ENCODE peak calls at places on chromosome 6, in ten cellular contexts. E is dorsolateral prefrontal cortex; N is SK-N-SH; D is psoas muscle; Q is astrocyte of the spinal cord; G is CD8-positive, alpha-beta T cell; V is mammary epithelial cell; H is tibial artery; R is CD8-positive, alpha-beta memory T cell; W is left lung. T is an unnamed sample.

GRCh38 chr6:88964509-88964908 is 1.1 kb upstream of the RNGTT start:
- DNase-seq in E (no peak), N (no peak), D (no peak), Q (no peak), G (no peak), V (no peak), H (no peak), R (no peak), W (no peak), T (no peak)

GRCh38 chr6:43622541-43622940 is 6.5 kb downstream of the GTPBP2 start:
- DNase-seq in E (no peak), N (no peak), D (peak; percentile 29), Q (no peak), G (no peak), V (no peak), H (no peak), R (no peak), W (peak; percentile 46), T (no peak)

GRCh38 chr6:37587776-37588744 is 88.4 kb upstream of the CCDC167 start:
- DNase-seq in E (no peak), N (no peak), D (no peak), Q (no peak), G (no peak), V (no peak), H (no peak), R (no peak), W (peak; percentile 44), T (no peak)

GRCh38 chr6:71082033-71082620 is 125.3 kb upstream of the B3GAT2 start:
- DNase-seq in E (no peak), N (no peak), D (no peak), Q (peak; percentile 37), G (no peak), V (no peak), H (no peak), R (no peak), W (no peak), T (no peak)

GRCh38 chr6:111573118-111573883 is 32.4 kb downstream of the TRAF3IP2 start:
- DNase-seq in E (no peak), N (no peak), D (no peak), Q (peak; percentile 83), G (no peak), V (peak; percentile 91), H (no peak), R (no peak), W (no peak), T (no peak)

GRCh38 chr6:142913511-142914047 is 31.4 kb downstream of the HIVEP2 start:
- DNase-seq in E (no peak), N (no peak), D (no peak), Q (no peak), G (peak; percentile 39), V (no peak), H (no peak), R (peak; percentile 43), W (no peak), T (peak; percentile 72)

GRCh38 chr6:108039681-108040080 is 34.9 kb downstream of the OSTM1 start:
- DNase-seq in E (no peak), N (no peak), D (no peak), Q (no peak), G (no peak), V (no peak), H (no peak), R (no peak), W (no peak), T (no peak)

GRCh38 chr6:117149324-117149723 is 116.0 kb upstream of the VGLL2 start:
- DNase-seq in E (no peak), N (no peak), D (no peak), Q (no peak), G (no peak), V (no peak), H (no peak), R (no peak), W (no peak), T (no peak)

GRCh38 chr6:41439524-41440418 is 104.4 kb downstream of the NCR2 start:
- DNase-seq in E (no peak), N (no peak), D (no peak), Q (no peak), G (no peak), V (no peak), H (no peak), R (no peak), W (no peak), T (peak; percentile 90)

GRCh38 chr6:105851586-105851985 is 234.6 kb upstream of the PRDM1 start:
- DNase-seq in E (no peak), N (no peak), D (no peak), Q (no peak), G (no peak), V (no peak), H (no peak), R (no peak), W (peak; percentile 10), T (no peak)

GRCh38 chr6:3663081-3663480 is 88.4 kb downstream of the PXDC1 start:
- DNase-seq in E (no peak), N (no peak), D (no peak), Q (no peak), G (no peak), V (no peak), H (no peak), R (no peak), W (no peak), T (no peak)

GRCh38 chr6:122482750-122483080 is 11.1 kb upstream of the SERINC1 start:
- DNase-seq in E (no peak), N (no peak), D (no peak), Q (no peak), G (no peak), V (no peak), H (no peak), R (no peak), W (no peak), T (no peak)

GRCh38 chr6:147578159-147578558 is 69.7 kb downstream of the SAMD5 start:
- DNase-seq in E (no peak), N (no peak), D (no peak), Q (no peak), G (no peak), V (peak; percentile 49), H (no peak), R (no peak), W (no peak), T (no peak)

GRCh38 chr6:140360651-140361050 is 986.2 kb upstream of the CITED2 start:
- DNase-seq in E (no peak), N (peak; percentile 12), D (no peak), Q (no peak), G (no peak), V (no peak), H (no peak), R (no peak), W (no peak), T (no peak)

GRCh38 chr6:111712398-111712797 is 106.7 kb upstream of the TRAF3IP2 start:
- DNase-seq in E (no peak), N (no peak), D (peak; percentile 56), Q (peak; percentile 86), G (no peak), V (peak; percentile 9), H (no peak), R (no peak), W (no peak), T (no peak)

DNA sequence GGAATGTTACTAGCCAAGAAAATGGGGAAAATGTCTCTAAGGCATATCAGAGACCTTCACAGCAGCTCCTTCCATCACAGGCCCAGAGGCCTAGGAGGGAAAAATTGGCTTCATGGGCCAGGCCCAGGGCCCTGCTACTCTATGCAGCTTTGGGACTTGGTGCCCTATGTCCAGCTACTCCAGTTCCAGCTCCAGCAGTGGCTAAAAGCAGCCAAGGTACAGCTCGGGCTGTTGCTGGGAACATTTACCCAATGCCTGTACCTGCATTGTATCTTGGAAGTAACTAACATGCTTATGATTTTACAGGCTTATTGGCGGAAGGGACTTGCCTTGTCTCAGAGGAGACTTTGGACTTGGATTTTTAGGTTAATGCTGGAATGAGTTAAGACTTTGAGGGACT is 390.6 kb downstream of the GRIK2 start:
- DNase-seq in E (no peak), N (no peak), D (peak; percentile 19), Q (no peak), G (no peak), V (no peak), H (no peak), R (no peak), W (no peak), T (no peak)
- H3K4me3 ChIP-seq in E (no peak overlapping the region), N (no peak overlapping the region), D (no peak overlapping the region), Q (no peak overlapping the region), G (no peak overlapping the region), V (no peak overlapping the region), H (no peak overlapping the region), R (no peak overlapping the region), W (no peak overlapping the region), T (no peak overlapping the region)

DNA sequence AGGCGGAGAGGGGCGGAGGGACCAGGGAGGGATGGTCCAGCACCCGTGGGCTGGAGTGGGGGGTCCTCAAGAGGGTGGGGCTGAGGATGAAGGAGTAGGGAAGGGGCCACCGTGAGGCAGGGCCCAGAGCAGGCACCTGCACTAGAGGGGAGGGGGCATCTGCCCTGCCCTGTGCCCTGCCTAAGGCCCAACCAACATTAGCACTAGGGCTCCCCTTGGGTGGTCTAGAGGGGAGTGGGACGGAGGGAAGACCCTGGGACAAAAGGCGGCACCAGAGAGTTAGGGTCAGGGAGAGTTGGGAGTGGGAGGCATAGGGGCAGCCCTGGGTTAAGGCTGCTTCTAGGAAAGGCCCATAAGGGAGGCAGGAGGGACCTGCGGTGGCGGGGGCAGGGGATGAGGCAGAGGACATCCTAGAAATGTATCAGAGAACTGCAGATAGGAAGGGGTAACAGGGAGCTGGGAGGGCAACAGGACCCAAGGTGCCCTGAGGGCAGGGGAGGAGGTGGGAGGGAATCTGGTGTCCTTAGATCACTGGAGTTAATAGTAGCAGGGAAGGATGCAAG is 24.5 kb downstream of the HLA-F start:
- DNase-seq in E (no peak), N (peak; percentile 25), D (no peak), Q (no peak), G (no peak), V (no peak), H (no peak), R (no peak), W (no peak), T (no peak)
- H3K4me3 ChIP-seq in E (peak overlapping the region; percentile 66), N (no peak overlapping the region), D (peak overlapping the region; percentile 82), Q (peak overlapping the region; percentile 52), G (peak overlapping the region; percentile 90), V (peak overlapping the region; percentile 88), H (peak overlapping the region; percentile 74), R (peak overlapping the region; percentile 89), W (peak overlapping the region; percentile 59), T (peak overlapping the region; percentile 50)

GRCh38 chr6:76940186-76940585 is 523.1 kb downstream of the HTR1B start:
- DNase-seq in E (no peak), N (no peak), D (no peak), Q (no peak), G (no peak), V (no peak), H (no peak), R (no peak), W (no peak), T (no peak)
- H3K4me3 ChIP-seq in E (no peak overlapping the region), N (no peak overlapping the region), D (no peak overlapping the region), Q (no peak overlapping the region), G (no peak overlapping the region), V (no peak overlapping the region), H (no peak overlapping the region), R (no peak overlapping the region), W (no peak overlapping the region), T (no peak overlapping the region)

DNA sequence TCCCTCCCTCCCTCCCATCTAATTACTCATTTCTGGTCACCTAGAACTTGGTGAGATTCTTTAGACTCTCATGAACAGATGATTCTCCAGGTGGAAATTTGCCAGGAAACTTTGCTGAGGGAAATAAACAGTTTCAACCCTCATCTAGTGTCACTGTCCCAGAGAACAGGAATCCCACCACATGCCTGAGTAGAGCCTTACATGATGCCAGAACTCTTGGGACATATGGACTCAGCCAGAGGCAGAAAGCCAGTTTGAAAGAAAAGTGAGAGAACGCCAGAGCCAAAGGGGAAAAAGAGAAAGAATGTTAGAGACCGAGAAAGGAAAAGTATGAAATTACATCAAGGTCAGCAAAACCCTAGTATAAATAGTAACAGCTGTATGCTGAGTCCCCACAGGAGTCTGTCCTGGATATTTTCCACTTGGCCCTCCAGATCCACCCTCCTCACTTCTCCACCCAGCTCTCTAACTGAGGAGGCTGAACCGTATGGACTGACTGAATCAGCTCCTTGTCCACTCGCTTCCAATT is 127.5 kb upstream of the COL21A1 start:
- DNase-seq in E (no peak), N (no peak), D (no peak), Q (peak; percentile 59), G (no peak), V (peak; percentile 62), H (peak; percentile 77), R (no peak), W (no peak), T (no peak)
- H3K4me3 ChIP-seq in E (no peak overlapping the region), N (no peak overlapping the region), D (peak overlapping the region; percentile 28), Q (no peak overlapping the region), G (no peak overlapping the region), V (no peak overlapping the region), H (peak overlapping the region; percentile 7), R (no peak overlapping the region), W (no peak overlapping the region), T (no peak overlapping the region)

T was measured in Jurkat, Clone E6-1.